ENCODE peak calls at places on chromosomes 6 and 20, in four cellular contexts. Z is PC-9, U is psoas muscle, X is heart right ventricle. Q is an unnamed sample.

GRCh38 chr20:42887281-42887680 is 302.4 kb downstream of the PTPRT start:
- DNase-seq in X (no peak), U (no peak), Z (no peak), Q (no peak)

GRCh38 chr20:14915356-14915755 is 577.9 kb upstream of the FLRT3 start:
- DNase-seq in Z (no peak), U (peak; percentile 11), X (no peak), Q (peak; percentile 74)

GRCh38 chr6:11961137-11961779 is 50.9 kb upstream of the HIVEP1 start:
- DNase-seq in X (no peak), U (no peak), Z (no peak), Q (no peak)

GRCh38 chr6:35895560-35895959 is 25.3 kb downstream of the SRPK1 start:
- DNase-seq in U (no peak), X (no peak), Z (peak; percentile 85), Q (no peak)

GRCh38 chr6:148926478-148926877 is 179.6 kb downstream of the UST start:
- DNase-seq in Z (no peak), X (no peak), U (no peak), Q (no peak)

GRCh38 chr6:143745160-143746133 is 67.7 kb downstream of the PHACTR2 start:
- DNase-seq in X (peak; percentile 52), Z (peak; percentile 78), U (no peak), Q (no peak)

GRCh38 chr6:168713839-168714238 is 272.9 kb downstream of the SMOC2 start:
- DNase-seq in Z (peak; percentile 49), U (no peak), X (no peak), Q (peak; percentile 23)

GRCh38 chr6:88074791-88075190 is 27.1 kb downstream of the SPACA1 start:
- DNase-seq in U (no peak), Z (no peak), X (no peak), Q (no peak)

GRCh38 chr6:73774311-73774766 is 78.3 kb downstream of the CD109 start:
- DNase-seq in U (no peak), X (peak; percentile 66), Z (peak; percentile 97), Q (no peak)

GRCh38 chr6:37820713-37821069 is 1.2 kb downstream of the ZFAND3 start:
- DNase-seq in U (no peak), Z (no peak), X (no peak), Q (no peak)

GRCh38 chr6:8642854-8643253 is 207.5 kb upstream of the SLC35B3 start:
- DNase-seq in U (no peak), X (no peak), Z (no peak), Q (no peak)

GRCh38 chr20:50138120-50138478 is 15.4 kb downstream of the PEDS1 start:
- DNase-seq in U (no peak), Z (no peak), X (no peak), Q (no peak)

GRCh38 chr20:58403272-58403671 is 14.2 kb downstream of the VAPB start:
- DNase-seq in X (no peak), Z (no peak), U (no peak), Q (no peak)

GRCh38 chr20:58402305-58402704 is 13.3 kb downstream of the VAPB start:
- DNase-seq in Z (no peak), U (no peak), X (no peak), Q (no peak)

GRCh38 chr20:58401123-58401639 is 12.2 kb downstream of the VAPB start:
- DNase-seq in U (no peak), Z (no peak), X (no peak), Q (no peak)

GRCh38 chr20:58405504-58406291 is 16.7 kb downstream of the VAPB start:
- DNase-seq in X (no peak), Z (no peak), U (no peak), Q (no peak)

DNA sequence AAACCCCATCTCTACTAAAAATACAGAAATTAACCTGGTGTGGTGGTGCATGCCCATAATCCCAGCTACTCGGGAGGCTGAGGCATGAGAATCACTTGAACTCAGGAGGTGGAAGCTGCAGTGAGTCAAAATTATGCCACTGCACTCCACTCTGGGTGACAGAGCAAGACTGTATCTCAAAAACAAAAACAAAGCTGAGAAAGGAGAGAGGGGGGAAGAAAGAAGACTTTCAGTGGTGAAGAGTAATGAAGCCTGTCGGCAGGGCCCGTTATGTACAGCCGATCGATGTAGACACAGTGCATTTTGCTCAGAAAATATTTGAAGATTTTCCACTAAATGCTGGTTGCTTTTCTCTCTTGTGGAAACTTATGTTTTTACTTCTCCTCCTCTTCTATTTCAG is 13.8 kb downstream of the VAPB start:
- DNase-seq in U (no peak), X (no peak), Z (no peak), Q (no peak)
- H3K9me3 ChIP-seq in U (no peaks in the 10 kb centered on the region), X (no peaks in the 10 kb centered on the region), Z (no peaks in the 10 kb centered on the region), Q (no peaks in the 10 kb centered on the region)

GRCh38 chr20:672975-673604 is 2.5 kb downstream of the SCRT2 start:
- DNase-seq in Z (peak; percentile 32), X (no peak), U (no peak), Q (no peak)

GRCh38 chr20:675453-676314 is at the start of gene SCRT2:
- DNase-seq in Z (peak; percentile 32), U (peak; percentile 84), X (peak; percentile 83), Q (peak; percentile 26)

GRCh38 chr20:673606-674005 is 2.0 kb downstream of the SCRT2 start:
- DNase-seq in X (no peak), U (no peak), Z (no peak), Q (no peak)

GRCh38 chr20:676315-676937 is 824 bp upstream of the SCRT2 start:
- DNase-seq in U (no peak), X (peak; percentile 24), Z (no peak), Q (no peak)

GRCh38 chr20:674936-675452 is 608 bp downstream of the SCRT2 start:
- DNase-seq in U (no peak), X (no peak), Z (peak; percentile 2), Q (peak; percentile 24)
- H3K4me3 ChIP-seq in U (peak overlapping the region; percentile 41), X (peak overlapping the region; percentile 42), Z (no peak overlapping the region), Q (peak overlapping the region; percentile 72)

GRCh38 chr20:56222201-56222600 is 26.3 kb upstream of the MC3R start:
- DNase-seq in U (no peak), Z (peak; percentile 17), X (no peak), Q (no peak)
- H3K9me3 ChIP-seq in U (peaks cover 4% of the 10 kb centered on the region), Z (no peaks in the 10 kb centered on the region), X (no peaks in the 10 kb centered on the region), Q (no peaks in the 10 kb centered on the region)

GRCh38 chr6:354631-355280 is 36.8 kb upstream of the IRF4 start:
- DNase-seq in Z (no peak), U (no peak), X (no peak), Q (no peak)

GRCh38 chr6:356828-357251 is 34.7 kb upstream of the IRF4 start:
- DNase-seq in U (no peak), X (no peak), Z (no peak), Q (no peak)

GRCh38 chr6:353642-354614 is 37.6 kb upstream of the IRF4 start:
- DNase-seq in U (no peak), X (no peak), Z (no peak), Q (no peak)

GRCh38 chr6:355809-356208 is 35.7 kb upstream of the IRF4 start:
- DNase-seq in Z (no peak), X (no peak), U (no peak), Q (no peak)

DNA sequence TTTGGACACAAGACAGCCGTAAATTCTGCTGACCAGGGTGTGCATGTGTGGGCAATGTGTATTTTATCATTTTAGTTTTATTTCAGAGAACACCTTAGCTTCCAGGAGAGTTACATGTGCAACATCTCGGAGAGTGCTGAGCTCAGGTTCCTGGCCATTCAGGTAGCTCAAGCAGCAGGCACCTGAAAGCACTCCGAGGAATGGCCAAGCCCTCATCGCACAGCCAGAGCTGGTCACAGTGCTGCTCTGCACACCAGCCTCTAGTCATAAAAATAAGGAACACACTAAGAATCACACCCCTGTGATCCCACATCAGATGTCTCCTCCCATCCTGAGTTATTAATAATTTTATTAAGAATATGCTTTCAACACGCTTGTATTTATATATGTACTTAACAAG is 36.2 kb upstream of the IRF4 start:
- DNase-seq in U (no peak), X (no peak), Z (no peak), Q (no peak)
- H3K4me3 ChIP-seq in U (no peak overlapping the region), X (no peak overlapping the region), Z (no peak overlapping the region), Q (no peak overlapping the region)

DNA sequence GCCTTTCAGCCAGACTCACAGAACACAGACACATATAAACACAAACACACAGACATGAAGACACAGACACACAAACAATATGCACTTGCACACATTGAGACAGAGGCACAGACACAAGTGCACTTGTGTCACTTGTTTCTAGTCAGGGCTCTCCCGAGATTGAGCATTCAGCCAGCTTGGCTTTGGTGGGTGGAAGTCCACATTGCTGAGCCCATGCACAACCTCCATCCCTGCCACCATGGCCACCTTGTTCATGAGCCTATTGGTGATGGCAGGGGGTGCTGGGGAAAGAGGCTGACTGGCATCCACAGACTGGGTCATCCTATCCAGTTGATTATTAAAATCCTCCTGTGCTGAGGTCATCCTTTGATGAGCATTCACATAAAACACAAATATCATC is 11.5 kb upstream of the CST7 start:
- DNase-seq in X (no peak), Z (no peak), U (no peak), Q (no peak)
- H3K9me3 ChIP-seq in X (peaks cover 3% of the 10 kb centered on the region), Z (no peaks in the 10 kb centered on the region), U (peaks cover 7% of the 10 kb centered on the region), Q (no peaks in the 10 kb centered on the region)

GRCh38 chr20:37524221-37524700 is 3.2 kb downstream of the NNAT start:
- DNase-seq in Z (no peak), X (no peak), U (peak; percentile 80), Q (no peak)

GRCh38 chr20:37520417-37520751 is 666 bp upstream of the NNAT start:
- DNase-seq in U (no peak), X (no peak), Z (no peak), Q (no peak)

GRCh38 chr20:37521091-37521771 is at the start of gene NNAT:
- DNase-seq in X (no peak), Z (no peak), U (no peak), Q (no peak)

GRCh38 chr20:37523012-37523391 is 2.0 kb downstream of the NNAT start:
- DNase-seq in U (no peak), Z (no peak), X (no peak), Q (no peak)

GRCh38 chr20:37522258-37523011 is 1.4 kb downstream of the NNAT start:
- DNase-seq in Z (no peak), U (peak; percentile 75), X (peak; percentile 65), Q (peak; percentile 53)
- H3K4me3 ChIP-seq in Z (no peak overlapping the region), U (peak overlapping the region; percentile 100), X (no peak overlapping the region), Q (no peak overlapping the region)

DNA sequence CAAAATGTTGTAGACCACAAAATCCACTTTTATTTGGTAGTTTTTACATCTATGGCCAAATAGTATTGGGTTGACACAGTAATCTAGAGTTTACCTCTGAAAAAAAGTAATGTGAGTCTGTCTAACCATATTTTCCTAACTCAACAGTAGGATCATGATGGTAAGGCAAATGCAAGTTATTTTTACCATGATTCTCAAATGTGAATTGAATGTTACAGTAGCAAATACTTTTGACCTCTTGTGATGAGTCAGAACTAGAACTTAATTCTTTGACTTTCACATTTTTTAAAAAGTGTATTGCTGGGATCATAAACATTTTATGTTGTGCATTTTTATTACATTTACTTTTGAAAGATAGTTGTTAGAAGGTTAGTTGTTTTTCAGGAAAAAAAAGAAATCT is 22.0 kb downstream of the RNF146 start:
- DNase-seq in Z (no peak), U (no peak), X (no peak), Q (no peak)
- H3K9me3 ChIP-seq in Z (no peaks in the 10 kb centered on the region), U (no peaks in the 10 kb centered on the region), X (no peaks in the 10 kb centered on the region), Q (no peaks in the 10 kb centered on the region)

GRCh38 chr20:19376451-19376971 is 164.1 kb downstream of the SLC24A3 start:
- DNase-seq in U (no peak), Z (no peak), X (peak; percentile 8), Q (no peak)
- H3K4me3 ChIP-seq in U (peak overlapping the region; percentile 41), Z (no peak overlapping the region), X (peak overlapping the region; percentile 37), Q (no peak overlapping the region)

GRCh38 chr6:159421586-159421985 is 252.4 kb downstream of the FNDC1 start:
- DNase-seq in U (no peak), Z (no peak), X (no peak), Q (no peak)
- H3K9me3 ChIP-seq in U (no peaks in the 10 kb centered on the region), Z (no peaks in the 10 kb centered on the region), X (peaks cover 4% of the 10 kb centered on the region), Q (no peaks in the 10 kb centered on the region)

Q was measured in BE2C.